ENCODE peak calls at places on chromosomes 11 and 22, in nine cellular contexts. G is GM06990, N is natural killer cell, X is hepatocyte, A is foreskin fibroblast, U is epithelial cell of esophagus, Q is esophagus muscularis mucosa, J is Calu3, E is prostate gland. R is an unnamed sample.

GRCh38 chr22:31526275-31526674 is 29.9 kb downstream of the SFI1 start:
- DNase-seq in G (no peak), N (no peak), X (no peak), A (no peak), U (no peak), Q (no peak), J (no peak), E (no peak), R (no peak)

GRCh38 chr11:23957309-23957708 is 539.5 kb upstream of the LUZP2 start:
- DNase-seq in G (no peak), N (no peak), X (no peak), A (no peak), U (no peak), Q (no peak), J (no peak), E (no peak), R (no peak)

GRCh38 chr11:37858398-37858797 is 1260.4 kb upstream of the RAG2 start:
- DNase-seq in G (no peak), N (no peak), X (no peak), A (peak), U (peak), Q (no peak), J (no peak), E (no peak), R (no peak)

GRCh38 chr11:6055569-6055968 is 25.0 kb upstream of the OR56A1 start:
- DNase-seq in G (no peak), N (no peak), X (no peak), A (no peak), U (no peak), Q (no peak), J (no peak), E (no peak), R (no peak)

GRCh38 chr22:29555065-29555644 is 1.6 kb upstream of the THOC5 start:
- DNase-seq in G (no peak), N (no peak), X (no peak), A (peak), U (no peak), Q (no peak), J (no peak), E (no peak), R (no peak)

GRCh38 chr11:115173136-115173535 is 331.1 kb downstream of the CADM1 start:
- DNase-seq in G (no peak), N (no peak), X (no peak), A (no peak), U (no peak), Q (no peak), J (no peak), E (no peak), R (no peak)

GRCh38 chr22:43183496-43184263 is 3.3 kb downstream of the TTLL12 start:
- DNase-seq in G (no peak), N (no peak), X (no peak), A (peak), U (peak), Q (no peak), J (no peak), E (no peak), R (no peak)

GRCh38 chr11:102794382-102794781 is 3.6 kb downstream of the MMP1 start:
- DNase-seq in G (no peak), N (no peak), X (peak), A (peak), U (peak), Q (no peak), J (peak), E (no peak), R (peak)

GRCh38 chr11:130599073-130599654 is 150.7 kb downstream of the ADAMTS15 start:
- DNase-seq in G (no peak), N (no peak), X (peak), A (peak), U (peak), Q (no peak), J (no peak), E (no peak), R (no peak)

GRCh38 chr11:77771135-77771534 is 49.4 kb downstream of the RSF1 start:
- DNase-seq in G (no peak), N (no peak), X (no peak), A (no peak), U (no peak), Q (no peak), J (no peak), E (no peak), R (no peak)

GRCh38 chr11:45407226-45407625 is 121.1 kb upstream of the SYT13 start:
- DNase-seq in G (no peak), N (no peak), X (no peak), A (no peak), U (no peak), Q (no peak), J (no peak), E (no peak), R (no peak)

GRCh38 chr11:130121430-130121978 is 38.1 kb upstream of the ST14 start:
- DNase-seq in G (no peak), N (no peak), X (no peak), A (peak), U (peak), Q (no peak), J (no peak), E (no peak), R (no peak)

GRCh38 chr11:11742486-11742885 is 99.3 kb upstream of the USP47 start:
- DNase-seq in G (no peak), N (no peak), X (no peak), A (no peak), U (no peak), Q (peak), J (no peak), E (no peak), R (no peak)

GRCh38 chr11:34680918-34681554 is 60.1 kb downstream of the EHF start:
- DNase-seq in G (no peak), N (no peak), X (no peak), A (peak), U (peak), Q (no peak), J (peak), E (no peak), R (no peak)

GRCh38 chr11:32870676-32871075 is 21.9 kb upstream of the QSER1 start:
- DNase-seq in G (no peak), N (peak), X (no peak), A (no peak), U (peak), Q (peak), J (peak), E (no peak), R (peak)

GRCh38 chr22:20009582-20010306 is 6.9 kb downstream of the ARVCF start:
- DNase-seq in G (no peak), N (no peak), X (no peak), A (no peak), U (no peak), Q (no peak), J (no peak), E (no peak), R (no peak)

GRCh38 chr11:14554959-14555358 is 34.8 kb upstream of the PSMA1 start:
- DNase-seq in G (no peak), N (no peak), X (peak), A (peak), U (no peak), Q (no peak), J (no peak), E (peak), R (no peak)

GRCh38 chr22:26708256-26709009 is 51.0 kb downstream of the MIAT start:
- DNase-seq in G (peak), N (no peak), X (no peak), A (peak), U (no peak), Q (no peak), J (no peak), E (no peak), R (peak)

GRCh38 chr22:41247703-41248102 is 7.0 kb upstream of the CHADL start:
- DNase-seq in G (no peak), N (no peak), X (no peak), A (no peak), U (no peak), Q (no peak), J (no peak), E (no peak), R (no peak)

GRCh38 chr11:120089036-120090001 is 48.6 kb downstream of the TRIM29 start:
- DNase-seq in G (no peak), N (no peak), X (no peak), A (no peak), U (no peak), Q (no peak), J (no peak), E (peak), R (no peak)

GRCh38 chr22:40453676-40454075 is 83.3 kb downstream of the SGSM3 start:
- DNase-seq in G (no peak), N (no peak), X (no peak), A (no peak), U (no peak), Q (no peak), J (no peak), E (no peak), R (no peak)

GRCh38 chr22:48894064-48894671 is 933.5 kb downstream of the BRD1 start:
- DNase-seq in G (no peak), N (no peak), X (no peak), A (no peak), U (no peak), Q (peak), J (no peak), E (no peak), R (peak)

GRCh38 chr11:58740447-58740846 is 8.7 kb upstream of the GLYAT start:
- DNase-seq in G (no peak), N (no peak), X (no peak), A (no peak), U (no peak), Q (no peak), J (no peak), E (no peak), R (no peak)

GRCh38 chr22:49992921-49993648 is 19.5 kb downstream of the IL17REL start:
- DNase-seq in G (no peak), N (peak), X (peak), A (peak), U (peak), Q (no peak), J (peak), E (peak), R (peak)

GRCh38 chr11:66264383-66264782 is 4.1 kb upstream of the RAB1B start:
- DNase-seq in G (no peak), N (no peak), X (no peak), A (no peak), U (no peak), Q (no peak), J (no peak), E (no peak), R (no peak)

GRCh38 chr11:61541568-61541967 is 33.0 kb downstream of the LRRC10B start:
- DNase-seq in G (no peak), N (no peak), X (no peak), A (peak), U (no peak), Q (no peak), J (no peak), E (no peak), R (peak)

GRCh38 chr22:46076651-46077339 is 73.5 kb upstream of the PPARA start:
- DNase-seq in G (no peak), N (no peak), X (no peak), A (peak), U (peak), Q (no peak), J (peak), E (peak), R (no peak)

GRCh38 chr22:20209761-20210250 is 58.3 kb downstream of the RTN4R start:
- DNase-seq in G (no peak), N (no peak), X (no peak), A (no peak), U (no peak), Q (no peak), J (no peak), E (no peak), R (no peak)

GRCh38 chr11:118899706-118900360 is 16.1 kb downstream of the CXCR5 start:
- DNase-seq in G (no peak), N (no peak), X (no peak), A (no peak), U (no peak), Q (no peak), J (no peak), E (no peak), R (no peak)

GRCh38 chr11:87028688-87029087 is 9.0 kb upstream of the TMEM135 start:
- DNase-seq in G (no peak), N (no peak), X (no peak), A (no peak), U (peak), Q (no peak), J (no peak), E (no peak), R (no peak)

GRCh38 chr11:2313051-2313951 is 11.5 kb downstream of the TSPAN32 start:
- DNase-seq in G (no peak), N (no peak), X (no peak), A (no peak), U (no peak), Q (no peak), J (no peak), E (no peak), R (no peak)

GRCh38 chr11:2314136-2314524 is 12.3 kb downstream of the TSPAN32 start:
- DNase-seq in G (no peak), N (peak), X (no peak), A (no peak), U (no peak), Q (no peak), J (no peak), E (no peak), R (no peak)

GRCh38 chr11:2310786-2311455 is 9.1 kb downstream of the TSPAN32 start:
- DNase-seq in G (no peak), N (no peak), X (no peak), A (peak), U (no peak), Q (no peak), J (no peak), E (no peak), R (no peak)

GRCh38 chr11:2311456-2312201 is 9.8 kb downstream of the TSPAN32 start:
- DNase-seq in G (no peak), N (no peak), X (no peak), A (no peak), U (no peak), Q (no peak), J (no peak), E (no peak), R (no peak)

GRCh38 chr11:2312232-2313042 is 10.6 kb downstream of the TSPAN32 start:
- DNase-seq in G (no peak), N (no peak), X (no peak), A (peak), U (no peak), Q (no peak), J (no peak), E (no peak), R (no peak)
- TF ChIP-seq CTCF in G (no peak), N (no peak), X (no peak), A (no peak), U (peak), Q (no peak), J (no peak), E (no peak), R (no peak)

GRCh38 chr11:17736921-17737817 is 2.6 kb downstream of the KCNC1 start:
- DNase-seq in G (no peak), N (no peak), X (no peak), A (no peak), U (no peak), Q (no peak), J (no peak), E (no peak), R (no peak)

GRCh38 chr11:17734986-17735822 is 623 bp downstream of the KCNC1 start:
- DNase-seq in G (peak), N (peak), X (peak), A (peak), U (peak), Q (no peak), J (peak), E (peak), R (peak)

GRCh38 chr11:17734418-17734911 is at the start of gene KCNC1:
- DNase-seq in G (no peak), N (no peak), X (peak), A (peak), U (peak), Q (no peak), J (peak), E (no peak), R (no peak)

GRCh38 chr11:17738350-17739207 is 4.0 kb downstream of the KCNC1 start:
- DNase-seq in G (no peak), N (no peak), X (no peak), A (no peak), U (no peak), Q (no peak), J (no peak), E (no peak), R (no peak)

GRCh38 chr11:17735823-17736772 is 1.5 kb downstream of the KCNC1 start:
- DNase-seq in G (no peak), N (no peak), X (no peak), A (no peak), U (no peak), Q (no peak), J (no peak), E (no peak), R (no peak)
- TF ChIP-seq CTCF in G (no peak), N (no peak), X (peak), A (peak), U (no peak), Q (no peak), J (no peak), E (no peak), R (no peak)

GRCh38 chr11:113016905-113017304 is 55.7 kb downstream of the NCAM1 start:
- DNase-seq in G (no peak), N (no peak), X (no peak), A (peak), U (peak), Q (no peak), J (no peak), E (no peak), R (no peak)
- TF ChIP-seq CTCF in G (no peak), N (no peak), X (no peak), A (no peak), U (no peak), Q (no peak), J (no peak), E (no peak), R (no peak)

GRCh38 chr11:121722431-121723256 is 269.9 kb upstream of the SORL1-AS1 start:
- DNase-seq in G (no peak), N (no peak), X (peak), A (peak), U (peak), Q (peak), J (peak), E (peak), R (peak)
- TF ChIP-seq CTCF in G (no peak), N (no peak), X (no peak), A (no peak), U (no peak), Q (no peak), J (no peak), E (no peak), R (no peak)

DNA sequence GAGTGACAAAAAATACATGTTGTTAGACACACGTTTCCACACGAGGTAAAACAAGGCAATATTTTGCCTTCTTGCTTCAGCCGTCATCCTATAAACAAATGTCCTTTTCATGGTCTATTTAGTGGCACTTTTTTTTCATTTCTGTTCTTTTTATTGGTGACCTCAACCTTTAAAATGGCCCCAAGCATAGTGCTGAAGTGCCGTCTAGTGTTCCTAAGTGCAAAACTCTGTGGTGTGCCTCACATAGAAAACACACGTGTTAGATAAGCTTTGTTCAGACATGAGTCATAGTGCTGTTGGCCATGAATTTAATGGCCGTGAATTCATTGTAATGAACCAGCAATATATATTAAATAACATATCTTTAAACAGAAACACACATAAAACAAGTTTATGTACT is 15.6 kb downstream of the OVCH2 start:
- DNase-seq in G (no peak), N (no peak), X (peak), A (peak), U (peak), Q (no peak), J (no peak), E (no peak), R (no peak)
- TF ChIP-seq CTCF in G (peak), N (no peak), X (peak), A (peak), U (no peak), Q (no peak), J (no peak), E (no peak), R (no peak)

GRCh38 chr11:68077617-68078592 is 39.1 kb downstream of the TCIRG1 start:
- DNase-seq in G (no peak), N (no peak), X (no peak), A (no peak), U (peak), Q (no peak), J (no peak), E (no peak), R (peak)

GRCh38 chr11:68081691-68082090 is 39.5 kb downstream of the CHKA start:
- DNase-seq in G (no peak), N (no peak), X (no peak), A (no peak), U (peak), Q (no peak), J (no peak), E (peak), R (no peak)

GRCh38 chr11:68076371-68077042 is 37.7 kb downstream of the TCIRG1 start:
- DNase-seq in G (no peak), N (no peak), X (no peak), A (no peak), U (no peak), Q (no peak), J (peak), E (no peak), R (no peak)

GRCh38 chr11:68083517-68083916 is 37.7 kb downstream of the CHKA start:
- DNase-seq in G (no peak), N (no peak), X (no peak), A (no peak), U (no peak), Q (no peak), J (no peak), E (no peak), R (no peak)

DNA sequence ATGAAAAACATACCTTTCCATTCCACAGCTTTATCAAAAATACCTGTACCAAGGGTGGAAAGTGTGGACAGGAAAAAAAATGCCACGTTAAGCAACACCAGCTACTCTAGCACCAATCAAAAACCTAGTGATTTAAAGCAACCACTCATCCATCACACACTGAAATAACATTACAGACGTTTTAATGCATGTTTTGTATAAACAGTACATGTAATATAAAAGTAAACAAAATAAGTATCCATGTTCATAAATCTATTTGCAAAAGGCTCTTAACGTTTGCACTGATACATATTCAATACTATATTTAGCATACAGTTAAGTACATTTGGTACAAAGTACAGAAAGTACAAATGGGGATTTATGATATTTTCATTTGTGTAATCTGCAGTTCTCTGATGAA is 38.7 kb downstream of the CHKA start:
- DNase-seq in G (no peak), N (no peak), X (no peak), A (no peak), U (no peak), Q (no peak), J (no peak), E (no peak), R (no peak)
- TF ChIP-seq CTCF in G (no peak), N (no peak), X (no peak), A (no peak), U (no peak), Q (no peak), J (no peak), E (no peak), R (no peak)